ENCODE peak calls at places on chromosomes 3 and 15, in four cellular contexts. One of them, this sample, is unnamed.

GRCh38 chr15:40763801-40764765 is at the start of gene GCHFR:
- DNase-seq in choroid plexus epithelial cell: peak; percentile 62
- DNase-seq in adipocyte: peak; percentile 81
- DNase-seq in spleen: peak; percentile 93
- DNase-seq in this sample: peak; percentile 80

GRCh38 chr15:62558640-62559039 is 393.6 kb upstream of the C2CD4B start:
- DNase-seq in choroid plexus epithelial cell: no peak
- DNase-seq in adipocyte: no peak
- DNase-seq in spleen: no peak
- DNase-seq in this sample: no peak

GRCh38 chr3:35393916-35394315 is 245.4 kb upstream of the ARPP21 start:
- DNase-seq in choroid plexus epithelial cell: peak; percentile 58
- DNase-seq in adipocyte: peak; percentile 42
- DNase-seq in spleen: no peak
- DNase-seq in this sample: peak; percentile 79

GRCh38 chr3:112333002-112333385 is at the start of gene CD200:
- DNase-seq in choroid plexus epithelial cell: peak; percentile 67
- DNase-seq in adipocyte: peak; percentile 57
- DNase-seq in spleen: peak; percentile 89
- DNase-seq in this sample: peak; percentile 89

GRCh38 chr15:69160976-69161877 is 792 bp downstream of the GLCE start:
- DNase-seq in choroid plexus epithelial cell: peak; percentile 44
- DNase-seq in adipocyte: peak; percentile 56
- DNase-seq in spleen: peak; percentile 83
- DNase-seq in this sample: peak; percentile 50

GRCh38 chr3:56612146-56612545 is 55.2 kb downstream of the CCDC66 start:
- DNase-seq in choroid plexus epithelial cell: no peak
- DNase-seq in adipocyte: no peak
- DNase-seq in spleen: no peak
- DNase-seq in this sample: no peak

GRCh38 chr3:48952510-48953118 is 34.0 kb downstream of the ARIH2 start:
- DNase-seq in choroid plexus epithelial cell: peak; percentile 45
- DNase-seq in adipocyte: no peak
- DNase-seq in spleen: no peak
- DNase-seq in this sample: peak; percentile 50

GRCh38 chr3:43405888-43406636 is 119.7 kb downstream of the SNRK start:
- DNase-seq in choroid plexus epithelial cell: peak; percentile 96
- DNase-seq in adipocyte: no peak
- DNase-seq in spleen: no peak
- DNase-seq in this sample: no peak

GRCh38 chr15:77819841-77820728 is 187.4 kb upstream of the LINGO1 start:
- DNase-seq in choroid plexus epithelial cell: no peak
- DNase-seq in adipocyte: peak; percentile 48
- DNase-seq in spleen: no peak
- DNase-seq in this sample: peak; percentile 79

GRCh38 chr3:194265505-194265892 is 85.6 kb downstream of the CPN2 start:
- DNase-seq in choroid plexus epithelial cell: peak; percentile 99
- DNase-seq in adipocyte: peak; percentile 61
- DNase-seq in spleen: peak; percentile 90
- DNase-seq in this sample: peak; percentile 73

GRCh38 chr3:72008226-72008996 is 223.5 kb upstream of the PROK2 start:
- DNase-seq in choroid plexus epithelial cell: peak; percentile 58
- DNase-seq in adipocyte: no peak
- DNase-seq in spleen: no peak
- DNase-seq in this sample: no peak

GRCh38 chr3:126114406-126115386 is 30.8 kb upstream of the SLC41A3 start:
- DNase-seq in choroid plexus epithelial cell: no peak
- DNase-seq in adipocyte: no peak
- DNase-seq in spleen: peak; percentile 66
- DNase-seq in this sample: no peak

GRCh38 chr3:191388823-191389222 is 58.5 kb upstream of the UTS2B start:
- DNase-seq in choroid plexus epithelial cell: peak; percentile 55
- DNase-seq in adipocyte: peak; percentile 30
- DNase-seq in spleen: no peak
- DNase-seq in this sample: no peak